ENCODE peak calls at places on chromosomes 13 and 19, in five cellular contexts. U, D, N, V and M are unnamed samples.

GRCh38 chr19:40264314-40265054 is 20.7 kb downstream of the AKT2 start:
- DNase-seq in V (no peak), U (no peak), D (no peak), N (no peak), M (no peak)

GRCh38 chr13:20336761-20337160 is 104.6 kb upstream of the GJB6 start:
- DNase-seq in D (no peak), U (no peak), V (no peak), N (no peak), M (no peak)

GRCh38 chr13:110561335-110562033 is at the start of gene RAB20:
- DNase-seq in V (peak), U (peak), D (peak), N (peak), M (peak)

GRCh38 chr13:46615888-46616531 is 63.0 kb downstream of the LRCH1 start:
- DNase-seq in V (no peak), D (no peak), N (no peak), U (no peak), M (no peak)

GRCh38 chr19:4080473-4080872 is 13.8 kb upstream of the ZBTB7A start:
- DNase-seq in N (no peak), V (no peak), U (no peak), D (no peak), M (no peak)

GRCh38 chr19:4456566-4456842 is 1.1 kb downstream of the UBXN6 start:
- DNase-seq in N (peak), U (peak), D (no peak), V (peak), M (peak)

GRCh38 chr13:28557725-28558124 is 62.8 kb upstream of the FLT1 start:
- DNase-seq in N (no peak), D (no peak), V (no peak), U (no peak), M (no peak)

GRCh38 chr13:113887700-113888201 is 23.9 kb upstream of the GAS6 start:
- DNase-seq in D (no peak), N (no peak), V (no peak), U (no peak), M (no peak)

GRCh38 chr13:49651775-49652690 is 23.7 kb downstream of the ARL11 start:
- DNase-seq in V (no peak), N (no peak), D (no peak), U (no peak), M (no peak)

GRCh38 chr13:33610471-33611015 is 207.4 kb upstream of the RFC3 start:
- DNase-seq in U (no peak), N (no peak), V (no peak), D (peak), M (no peak)

GRCh38 chr13:26697069-26697955 is 63.3 kb downstream of the GPR12 start:
- DNase-seq in U (no peak), D (no peak), V (no peak), N (no peak), M (no peak)

GRCh38 chr13:21573920-21574712 is 29.9 kb downstream of the MICU2 start:
- DNase-seq in D (peak), N (no peak), U (no peak), V (no peak), M (no peak)

GRCh38 chr19:48877900-48878218 is 5.6 kb downstream of the PPP1R15A start:
- DNase-seq in V (no peak), U (no peak), N (no peak), D (no peak), M (no peak)

GRCh38 chr19:3479819-3480215 is 508 bp downstream of the SMIM24 start:
- DNase-seq in V (peak), N (peak), D (no peak), U (no peak), M (no peak)

GRCh38 chr19:32843716-32844245 is 25.8 kb downstream of the SLC7A9 start:
- DNase-seq in U (no peak), V (no peak), N (no peak), D (no peak), M (no peak)

GRCh38 chr19:29878973-29879654 is 62.9 kb upstream of the URI1 start:
- DNase-seq in V (peak), U (no peak), N (peak), D (peak), M (no peak)

GRCh38 chr19:8902520-8902919 is 70.3 kb downstream of the MBD3L1 start:
- DNase-seq in N (no peak), U (no peak), V (no peak), D (no peak), M (no peak)

GRCh38 chr13:106133025-106133424 is 402.4 kb downstream of the EFNB2 start:
- DNase-seq in U (no peak), N (no peak), V (no peak), D (no peak), M (no peak)

GRCh38 chr13:23876265-23876664 is 12.9 kb downstream of the MIPEP start:
- DNase-seq in D (no peak), V (peak), U (no peak), N (no peak), M (no peak)

GRCh38 chr13:51858433-51859247 is 3.1 kb upstream of the CCDC70 start:
- DNase-seq in N (no peak), U (no peak), V (no peak), D (peak), M (no peak)

GRCh38 chr13:79581870-79582315 is 100.9 kb downstream of the NDFIP2 start:
- DNase-seq in V (no peak), N (no peak), D (no peak), U (no peak), M (no peak)

GRCh38 chr13:33235078-33235477 is 50.5 kb downstream of the STARD13 start:
- DNase-seq in N (no peak), D (peak), V (no peak), U (no peak), M (no peak)

GRCh38 chr13:36998624-36999041 is 507 bp downstream of the ALG5 start:
- DNase-seq in N (peak), U (no peak), D (no peak), V (peak), M (peak)

GRCh38 chr19:30719189-30719990 is 347.2 kb downstream of the ZNF536 start:
- DNase-seq in V (peak), U (peak), N (no peak), D (no peak), M (peak)

GRCh38 chr13:50484472-50485113 is 358.9 kb downstream of the DLEU7 start:
- DNase-seq in N (no peak), D (no peak), V (no peak), U (no peak), M (no peak)

GRCh38 chr19:633786-634639 is 676 bp upstream of the POLRMT start:
- DNase-seq in U (no peak), D (no peak), N (no peak), V (no peak), M (no peak)

GRCh38 chr13:99320693-99321481 is 13.7 kb upstream of the GPR183 start:
- DNase-seq in U (no peak), D (no peak), N (no peak), V (no peak), M (no peak)

GRCh38 chr19:12842511-12842910 is 4.2 kb downstream of the MAST1 start:
- DNase-seq in V (no peak), N (no peak), U (no peak), D (no peak), M (no peak)

GRCh38 chr19:12838182-12838890 is at the start of gene MAST1:
- DNase-seq in V (peak), D (no peak), U (peak), N (peak), M (peak)

GRCh38 chr19:12838893-12839656 is 760 bp downstream of the MAST1 start:
- DNase-seq in D (no peak), U (no peak), V (peak), N (no peak), M (no peak)

GRCh38 chr19:12841094-12841493 is 2.8 kb downstream of the MAST1 start:
- DNase-seq in V (peak), D (no peak), N (peak), U (no peak), M (no peak)

DNA sequence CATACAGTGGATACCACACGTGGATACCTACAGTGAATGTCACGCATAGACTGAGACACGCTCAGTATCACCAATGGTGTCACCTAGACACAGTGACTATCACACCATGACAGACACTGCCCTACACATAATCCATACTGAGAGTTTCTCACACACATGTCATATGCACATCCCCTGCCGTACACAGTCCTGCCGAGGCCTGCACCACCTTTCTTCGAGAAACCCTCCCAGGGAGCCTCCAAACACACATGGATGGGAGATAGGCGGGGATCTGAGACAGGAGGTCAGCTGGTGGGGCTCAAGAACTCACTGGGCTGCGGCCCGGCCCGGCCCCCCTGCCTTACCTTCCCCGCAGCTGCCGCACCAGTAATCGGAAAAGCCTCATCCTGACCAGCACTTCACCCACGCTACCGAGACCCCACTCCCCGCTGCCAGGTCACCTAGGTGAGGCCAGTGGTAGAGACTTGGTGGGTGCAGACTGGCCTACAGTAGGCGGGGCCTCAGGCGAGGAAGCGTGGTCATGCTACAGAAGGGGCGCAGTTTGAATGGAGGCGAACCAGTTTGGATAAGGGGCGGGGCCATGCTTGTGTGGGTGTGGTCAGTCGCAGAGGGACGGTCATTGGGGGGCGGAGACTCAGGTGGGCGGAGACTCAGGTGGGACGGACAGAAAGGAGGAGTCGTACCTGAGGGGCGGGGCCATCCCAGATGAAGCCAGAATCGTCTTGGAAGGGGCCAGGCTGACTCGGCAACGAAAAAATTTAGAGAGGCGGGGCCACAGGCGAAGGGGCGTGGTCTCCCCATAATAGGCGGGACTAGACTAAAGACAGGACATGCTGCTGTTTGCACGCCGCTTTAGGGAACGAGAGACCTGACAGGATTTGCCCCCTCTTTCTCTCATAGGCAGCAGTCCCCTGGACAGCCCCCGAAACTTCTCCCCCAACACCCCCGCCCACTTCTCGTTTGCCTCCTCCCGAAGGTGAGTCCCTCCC is 2.1 kb downstream of the MAST1 start:
- DNase-seq in N (peak), V (peak), D (no peak), U (no peak), M (no peak)
- TF ChIP-seq TAF1 in N (no peak), V (no peak), D (no peak), U (no peak), M (no peak)

GRCh38 chr19:41428481-41428859 is 1.3 kb upstream of the B3GNT8 start:
- DNase-seq in U (no peak), N (no peak), D (no peak), V (no peak), M (no peak)

GRCh38 chr19:41426952-41427646 is at the start of gene B3GNT8:
- DNase-seq in D (peak), V (peak), N (peak), U (peak), M (peak)

GRCh38 chr19:41426116-41426841 is 895 bp downstream of the B3GNT8 start:
- DNase-seq in N (no peak), V (no peak), U (no peak), D (no peak), M (no peak)

GRCh38 chr19:41425174-41426115 is 1.7 kb downstream of the B3GNT8 start:
- DNase-seq in D (no peak), U (no peak), V (no peak), N (no peak), M (no peak)

DNA sequence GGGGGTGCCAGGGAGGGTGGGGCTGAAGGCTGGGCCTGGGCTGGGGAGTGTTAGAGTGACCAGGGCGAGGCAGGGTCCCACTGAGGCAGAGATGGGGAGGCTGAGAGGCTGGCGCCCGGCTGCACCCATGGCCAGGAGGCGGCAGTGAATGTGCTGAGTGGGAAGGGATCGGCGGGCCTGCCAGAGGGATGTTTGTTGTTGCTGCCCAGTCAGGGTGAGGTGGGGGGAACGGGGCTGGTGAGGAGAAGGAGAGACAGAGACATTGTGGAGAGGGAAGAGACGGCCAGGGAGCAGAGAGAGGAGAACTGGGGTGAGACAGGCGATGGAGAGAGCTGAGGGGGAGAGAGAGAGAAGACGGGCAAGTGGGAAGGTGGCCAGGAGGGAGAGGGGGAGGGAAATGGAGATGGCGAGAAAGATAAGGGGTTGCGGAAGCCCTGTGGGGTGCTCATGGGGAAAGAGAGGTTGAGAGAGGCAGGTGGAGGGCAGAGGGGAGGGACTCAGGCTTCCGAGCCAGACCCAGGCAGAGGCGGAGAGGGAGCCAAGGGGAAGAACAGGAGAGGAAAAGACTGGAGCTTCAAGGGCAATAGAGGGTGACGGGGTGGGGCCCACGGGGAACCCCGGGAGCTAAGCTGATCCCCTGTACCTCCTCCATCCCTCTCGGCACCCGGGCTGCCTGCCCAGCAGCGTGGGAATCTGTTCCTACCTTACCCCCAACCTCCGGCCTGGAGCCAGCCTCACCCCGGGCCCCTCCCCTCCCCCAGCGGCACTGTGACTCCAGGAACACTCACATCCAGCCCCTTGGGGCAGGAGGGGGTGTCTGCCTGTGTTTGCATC is 690 bp upstream of the B3GNT8 start:
- DNase-seq in N (peak), D (no peak), U (no peak), V (peak), M (no peak)
- TF ChIP-seq POLR2AphosphoS5 in N (peak), D (no peak), U (peak), V (no peak), M (no peak)

GRCh38 chr19:53980553-53981407 is 10.7 kb upstream of the CACNG6 start:
- DNase-seq in N (peak), V (peak), D (peak), U (no peak), M (no peak)

GRCh38 chr19:53981408-53981998 is 9.9 kb upstream of the CACNG6 start:
- DNase-seq in V (no peak), N (no peak), D (no peak), U (no peak), M (no peak)

GRCh38 chr19:53977991-53978731 is 13.3 kb upstream of the CACNG6 start:
- DNase-seq in D (no peak), N (peak), U (no peak), V (peak), M (no peak)

GRCh38 chr19:53978975-53979801 is 12.2 kb upstream of the CACNG6 start:
- DNase-seq in V (no peak), U (no peak), D (no peak), N (no peak), M (no peak)

DNA sequence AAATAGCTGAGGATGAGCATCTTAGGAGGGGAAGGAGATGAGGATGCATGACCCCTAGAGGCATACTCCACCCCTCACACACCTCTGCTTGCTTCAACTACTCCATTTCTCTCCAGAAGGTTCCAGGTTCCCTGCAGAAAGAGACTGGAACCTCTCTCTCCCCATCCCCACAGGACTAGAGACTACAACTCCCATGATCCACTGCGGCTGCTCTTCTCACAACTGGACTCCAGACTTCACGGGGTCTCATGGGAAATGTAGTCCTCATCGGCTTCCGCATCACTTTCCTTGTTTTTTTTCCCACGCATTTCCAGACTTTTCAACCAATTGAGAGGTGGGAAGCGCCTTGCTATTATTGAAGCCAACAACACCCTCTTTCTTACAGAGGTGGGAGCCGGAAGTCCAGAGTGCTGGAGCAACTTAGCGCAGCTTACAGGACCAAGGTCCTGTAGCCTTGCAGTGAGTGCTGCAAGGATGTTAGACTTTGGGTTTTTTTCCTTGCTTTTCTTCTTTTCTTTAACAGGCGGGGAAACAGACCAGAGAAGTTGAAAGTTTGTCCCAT is 13.9 kb upstream of the CACNG6 start:
- DNase-seq in V (peak), N (peak), D (peak), U (no peak), M (no peak)
- TF ChIP-seq TAF1 in V (no peak), N (no peak), D (no peak), U (no peak), M (no peak)

GRCh38 chr19:12694641-12695040 is 1.8 kb downstream of the FBXW9 start:
- DNase-seq in V (no peak), D (no peak), N (no peak), U (no peak), M (no peak)
- TF ChIP-seq POLR2AphosphoS5 in V (no peak), D (no peak), N (no peak), U (no peak), M (no peak)

DNA sequence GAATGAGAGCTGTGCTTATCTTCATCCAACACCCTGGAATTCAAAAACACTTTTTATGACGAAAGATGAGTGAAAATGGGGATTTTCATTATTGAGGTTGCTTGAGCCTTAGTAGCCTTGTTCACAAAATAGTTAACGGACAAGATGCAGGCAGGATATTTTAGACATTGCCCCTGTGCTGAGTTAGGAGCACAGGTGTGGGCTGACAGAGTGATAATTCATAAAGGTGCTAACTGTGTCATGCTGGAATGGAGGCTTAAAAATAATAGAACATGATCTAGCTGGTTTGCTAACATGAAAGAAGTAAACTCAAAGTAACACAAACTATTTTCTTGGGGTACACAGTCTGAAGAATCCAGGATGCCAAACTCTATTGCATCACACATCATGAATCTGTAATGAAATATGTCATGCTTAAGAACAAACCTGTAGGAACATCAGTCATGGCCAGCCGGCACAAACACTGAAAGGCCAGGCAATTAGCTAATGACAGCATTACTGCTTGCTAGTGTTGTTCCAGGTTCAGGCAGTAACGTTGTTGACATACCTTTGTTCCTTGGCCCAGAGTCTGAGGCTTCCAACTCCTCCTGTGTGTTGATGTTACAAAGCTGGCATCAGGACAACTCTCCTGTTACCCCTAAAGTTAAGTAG is 55.3 kb downstream of the FRY start:
- DNase-seq in U (no peak), D (no peak), N (no peak), V (no peak), M (no peak)
- TF ChIP-seq TAF1 in U (no peak), D (no peak), N (no peak), V (no peak), M (no peak)